ENCODE peak calls at places on chromosomes 12 and 14, in seven cellular contexts. One of them, this sample, is unnamed.

GRCh38 chr12:11882301-11883019 is 188.3 kb upstream of the BCL2L14 start:
- DNase-seq in breast epithelium: no peak
- DNase-seq in mammary epithelial cell: peak
- DNase-seq in adrenal gland: no peak
- DNase-seq in suprapubic skin: no peak
- DNase-seq in Panc1: no peak
- DNase-seq in AG04450: no peak
- DNase-seq in this sample: no peak

GRCh38 chr14:101808020-101808641 is 46.6 kb downstream of the PPP2R5C start:
- DNase-seq in breast epithelium: no peak
- DNase-seq in mammary epithelial cell: no peak
- DNase-seq in adrenal gland: no peak
- DNase-seq in suprapubic skin: no peak
- DNase-seq in Panc1: no peak
- DNase-seq in AG04450: no peak
- DNase-seq in this sample: no peak

GRCh38 chr12:108768591-108769500 is 37.5 kb upstream of the CORO1C start:
- DNase-seq in breast epithelium: no peak
- DNase-seq in mammary epithelial cell: no peak
- DNase-seq in adrenal gland: peak
- DNase-seq in suprapubic skin: no peak
- DNase-seq in Panc1: no peak
- DNase-seq in AG04450: no peak
- DNase-seq in this sample: no peak

GRCh38 chr12:75390899-75391538 is at the start of gene GLIPR1L2:
- DNase-seq in breast epithelium: peak
- DNase-seq in mammary epithelial cell: peak
- DNase-seq in adrenal gland: peak
- DNase-seq in suprapubic skin: peak
- DNase-seq in Panc1: peak
- DNase-seq in AG04450: peak
- DNase-seq in this sample: peak

GRCh38 chr14:105529506-105530445 is 3.4 kb downstream of the TMEM121 start:
- DNase-seq in breast epithelium: no peak
- DNase-seq in mammary epithelial cell: no peak
- DNase-seq in adrenal gland: peak
- DNase-seq in suprapubic skin: peak
- DNase-seq in Panc1: no peak
- DNase-seq in AG04450: no peak
- DNase-seq in this sample: peak

GRCh38 chr14:101181717-101182313 is 278.3 kb upstream of the RTL1 start:
- DNase-seq in breast epithelium: peak
- DNase-seq in mammary epithelial cell: no peak
- DNase-seq in adrenal gland: no peak
- DNase-seq in suprapubic skin: no peak
- DNase-seq in Panc1: no peak
- DNase-seq in AG04450: no peak
- DNase-seq in this sample: no peak

GRCh38 chr12:115752913-115753726 is 524.4 kb downstream of the MED13L start:
- DNase-seq in breast epithelium: peak
- DNase-seq in mammary epithelial cell: peak
- DNase-seq in adrenal gland: peak
- DNase-seq in suprapubic skin: no peak
- DNase-seq in Panc1: peak
- DNase-seq in AG04450: peak
- DNase-seq in this sample: no peak

GRCh38 chr12:111396726-111397445 is 8.8 kb upstream of the SH2B3 start:
- DNase-seq in breast epithelium: peak
- DNase-seq in mammary epithelial cell: peak
- DNase-seq in adrenal gland: peak
- DNase-seq in suprapubic skin: peak
- DNase-seq in Panc1: peak
- DNase-seq in AG04450: peak
- DNase-seq in this sample: peak

GRCh38 chr14:50045039-50045711 is 71.2 kb downstream of the VCPKMT start:
- DNase-seq in breast epithelium: peak
- DNase-seq in mammary epithelial cell: peak
- DNase-seq in adrenal gland: peak
- DNase-seq in suprapubic skin: peak
- DNase-seq in Panc1: no peak
- DNase-seq in AG04450: peak
- DNase-seq in this sample: peak

GRCh38 chr12:116360579-116361403 is 83.3 kb upstream of the MED13L start:
- DNase-seq in breast epithelium: no peak
- DNase-seq in mammary epithelial cell: no peak
- DNase-seq in adrenal gland: no peak
- DNase-seq in suprapubic skin: no peak
- DNase-seq in Panc1: no peak
- DNase-seq in AG04450: no peak
- DNase-seq in this sample: no peak

GRCh38 chr12:58302487-58303011 is 361.2 kb downstream of the ATP23 start:
- DNase-seq in breast epithelium: no peak
- DNase-seq in mammary epithelial cell: peak
- DNase-seq in adrenal gland: peak
- DNase-seq in suprapubic skin: no peak
- DNase-seq in Panc1: no peak
- DNase-seq in AG04450: no peak
- DNase-seq in this sample: no peak

GRCh38 chr12:49776413-49776812 is 35.1 kb downstream of the TMBIM6 start:
- DNase-seq in breast epithelium: peak
- DNase-seq in mammary epithelial cell: peak
- DNase-seq in adrenal gland: peak
- DNase-seq in suprapubic skin: peak
- DNase-seq in Panc1: peak
- DNase-seq in AG04450: peak
- DNase-seq in this sample: peak

GRCh38 chr12:111406474-111407370 is 999 bp downstream of the SH2B3 start:
- DNase-seq in breast epithelium: no peak
- DNase-seq in mammary epithelial cell: no peak
- DNase-seq in adrenal gland: peak
- DNase-seq in suprapubic skin: no peak
- DNase-seq in Panc1: no peak
- DNase-seq in AG04450: no peak
- DNase-seq in this sample: no peak

GRCh38 chr12:89395712-89396111 is 43.4 kb upstream of the DUSP6 start:
- DNase-seq in breast epithelium: no peak
- DNase-seq in mammary epithelial cell: no peak
- DNase-seq in adrenal gland: no peak
- DNase-seq in suprapubic skin: no peak
- DNase-seq in Panc1: no peak
- DNase-seq in AG04450: no peak
- DNase-seq in this sample: no peak

GRCh38 chr12:108914031-108914630 is 34.2 kb downstream of the DAO start:
- DNase-seq in breast epithelium: peak
- DNase-seq in mammary epithelial cell: peak
- DNase-seq in adrenal gland: peak
- DNase-seq in suprapubic skin: no peak
- DNase-seq in Panc1: no peak
- DNase-seq in AG04450: no peak
- DNase-seq in this sample: no peak

GRCh38 chr12:32305163-32305562 is 94.2 kb upstream of the FGD4 start:
- DNase-seq in breast epithelium: no peak
- DNase-seq in mammary epithelial cell: no peak
- DNase-seq in adrenal gland: no peak
- DNase-seq in suprapubic skin: no peak
- DNase-seq in Panc1: no peak
- DNase-seq in AG04450: no peak
- DNase-seq in this sample: no peak

GRCh38 chr12:15754233-15754632 is 35.0 kb downstream of the EPS8 start:
- DNase-seq in breast epithelium: no peak
- DNase-seq in mammary epithelial cell: no peak
- DNase-seq in adrenal gland: no peak
- DNase-seq in suprapubic skin: no peak
- DNase-seq in Panc1: no peak
- DNase-seq in AG04450: no peak
- DNase-seq in this sample: no peak

GRCh38 chr14:33165926-33166289 is 227.2 kb downstream of the NPAS3 start:
- DNase-seq in breast epithelium: no peak
- DNase-seq in mammary epithelial cell: no peak
- DNase-seq in adrenal gland: no peak
- DNase-seq in suprapubic skin: no peak
- DNase-seq in Panc1: no peak
- DNase-seq in AG04450: no peak
- DNase-seq in this sample: no peak

GRCh38 chr12:754238-754816 is 1.9 kb downstream of the WNK1 start:
- DNase-seq in breast epithelium: peak
- DNase-seq in mammary epithelial cell: peak
- DNase-seq in adrenal gland: no peak
- DNase-seq in suprapubic skin: no peak
- DNase-seq in Panc1: no peak
- DNase-seq in AG04450: no peak
- DNase-seq in this sample: no peak

GRCh38 chr12:106058256-106059182 is 80.2 kb downstream of the NUAK1 start:
- DNase-seq in breast epithelium: no peak
- DNase-seq in mammary epithelial cell: peak
- DNase-seq in adrenal gland: no peak
- DNase-seq in suprapubic skin: no peak
- DNase-seq in Panc1: no peak
- DNase-seq in AG04450: no peak
- DNase-seq in this sample: no peak

GRCh38 chr12:109836916-109837315 is 3.7 kb upstream of the TRPV4 start:
- DNase-seq in breast epithelium: no peak
- DNase-seq in mammary epithelial cell: peak
- DNase-seq in adrenal gland: peak
- DNase-seq in suprapubic skin: no peak
- DNase-seq in Panc1: no peak
- DNase-seq in AG04450: no peak
- DNase-seq in this sample: no peak

GRCh38 chr12:51813931-51814310 is 34.6 kb downstream of the FIGNL2 start:
- DNase-seq in breast epithelium: no peak
- DNase-seq in mammary epithelial cell: no peak
- DNase-seq in adrenal gland: no peak
- DNase-seq in suprapubic skin: no peak
- DNase-seq in Panc1: no peak
- DNase-seq in AG04450: no peak
- DNase-seq in this sample: no peak

GRCh38 chr12:56115329-56115728 is 1.1 kb upstream of the RPL41 start:
- DNase-seq in breast epithelium: peak
- DNase-seq in mammary epithelial cell: peak
- DNase-seq in adrenal gland: peak
- DNase-seq in suprapubic skin: no peak
- DNase-seq in Panc1: no peak
- DNase-seq in AG04450: no peak
- DNase-seq in this sample: no peak

GRCh38 chr12:92078167-92079053 is 67.2 kb downstream of the BTG1 start:
- DNase-seq in breast epithelium: no peak
- DNase-seq in mammary epithelial cell: peak
- DNase-seq in adrenal gland: no peak
- DNase-seq in suprapubic skin: peak
- DNase-seq in Panc1: no peak
- DNase-seq in AG04450: peak
- DNase-seq in this sample: no peak

GRCh38 chr12:84508943-84509342 is 403.7 kb downstream of the SLC6A15 start:
- DNase-seq in breast epithelium: no peak
- DNase-seq in mammary epithelial cell: peak
- DNase-seq in adrenal gland: no peak
- DNase-seq in suprapubic skin: no peak
- DNase-seq in Panc1: no peak
- DNase-seq in AG04450: no peak
- DNase-seq in this sample: no peak

GRCh38 chr12:84507914-84508313 is 404.7 kb downstream of the SLC6A15 start:
- DNase-seq in breast epithelium: no peak
- DNase-seq in mammary epithelial cell: no peak
- DNase-seq in adrenal gland: no peak
- DNase-seq in suprapubic skin: peak
- DNase-seq in Panc1: no peak
- DNase-seq in AG04450: no peak
- DNase-seq in this sample: no peak

GRCh38 chr12:84506317-84506716 is 406.3 kb downstream of the SLC6A15 start:
- DNase-seq in breast epithelium: no peak
- DNase-seq in mammary epithelial cell: no peak
- DNase-seq in adrenal gland: no peak
- DNase-seq in suprapubic skin: no peak
- DNase-seq in Panc1: no peak
- DNase-seq in AG04450: no peak
- DNase-seq in this sample: no peak

GRCh38 chr12:84512751-84513150 is 399.8 kb downstream of the SLC6A15 start:
- DNase-seq in breast epithelium: no peak
- DNase-seq in mammary epithelial cell: no peak
- DNase-seq in adrenal gland: no peak
- DNase-seq in suprapubic skin: no peak
- DNase-seq in Panc1: no peak
- DNase-seq in AG04450: no peak
- DNase-seq in this sample: no peak

DNA sequence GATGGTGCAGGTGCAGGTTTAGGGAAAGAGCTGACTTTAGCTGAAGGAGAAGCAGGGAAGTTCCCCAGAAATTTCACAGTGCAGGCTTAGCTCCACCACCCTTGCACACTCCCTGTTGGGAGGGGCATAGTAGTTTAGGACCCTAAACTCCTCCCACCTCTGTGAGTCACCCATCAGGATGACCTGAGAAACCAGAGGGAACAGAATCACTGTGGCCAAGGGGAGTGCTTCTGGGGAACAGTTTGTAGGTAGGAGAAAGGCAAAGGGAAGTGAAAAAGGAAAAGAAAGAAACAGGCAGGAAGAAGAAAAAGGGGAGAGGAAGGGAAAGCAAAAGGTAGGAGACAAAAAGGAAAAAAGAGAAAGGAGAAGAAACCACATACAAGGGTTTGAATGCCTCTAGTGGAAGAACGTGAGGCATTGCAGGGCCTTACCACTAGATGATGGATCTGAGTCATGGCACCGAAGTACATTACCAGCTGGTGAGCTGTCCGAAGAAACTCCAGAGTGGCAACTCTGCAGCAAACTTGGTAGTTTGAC is 404.2 kb downstream of the SLC6A15 start:
- DNase-seq in breast epithelium: no peak
- DNase-seq in mammary epithelial cell: peak
- DNase-seq in adrenal gland: peak
- DNase-seq in suprapubic skin: peak
- DNase-seq in Panc1: no peak
- DNase-seq in AG04450: no peak
- DNase-seq in this sample: no peak
- TF ChIP-seq CTCF in breast epithelium: no peak
- TF ChIP-seq CTCF in mammary epithelial cell: peak
- TF ChIP-seq CTCF in adrenal gland: peak
- TF ChIP-seq CTCF in suprapubic skin: no peak
- TF ChIP-seq CTCF in Panc1: peak
- TF ChIP-seq CTCF in AG04450: peak
- TF ChIP-seq CTCF in this sample: no peak

GRCh38 chr12:132502149-132502881 is 12.4 kb downstream of the FBRSL1 start:
- DNase-seq in breast epithelium: no peak
- DNase-seq in mammary epithelial cell: no peak
- DNase-seq in adrenal gland: peak
- DNase-seq in suprapubic skin: no peak
- DNase-seq in Panc1: no peak
- DNase-seq in AG04450: no peak
- DNase-seq in this sample: no peak
- H3K27ac ChIP-seq in breast epithelium: no peak
- H3K27ac ChIP-seq in mammary epithelial cell: no peak
- H3K27ac ChIP-seq in adrenal gland: peak
- H3K27ac ChIP-seq in suprapubic skin: no peak
- H3K27ac ChIP-seq in Panc1: no peak
- H3K27ac ChIP-seq in AG04450: no peak
- H3K27ac ChIP-seq in this sample: no peak

GRCh38 chr14:58270628-58271027 is 26.0 kb downstream of the PSMA3 start:
- DNase-seq in breast epithelium: no peak
- DNase-seq in mammary epithelial cell: no peak
- DNase-seq in adrenal gland: no peak
- DNase-seq in suprapubic skin: no peak
- DNase-seq in Panc1: no peak
- DNase-seq in AG04450: no peak
- DNase-seq in this sample: no peak
- TF ChIP-seq CTCF in breast epithelium: no peak
- TF ChIP-seq CTCF in mammary epithelial cell: no peak
- TF ChIP-seq CTCF in adrenal gland: no peak
- TF ChIP-seq CTCF in suprapubic skin: no peak
- TF ChIP-seq CTCF in Panc1: no peak
- TF ChIP-seq CTCF in AG04450: no peak
- TF ChIP-seq CTCF in this sample: no peak

GRCh38 chr14:72636094-72636493 is 257.8 kb downstream of the DPF3 start:
- DNase-seq in breast epithelium: no peak
- DNase-seq in mammary epithelial cell: no peak
- DNase-seq in adrenal gland: no peak
- DNase-seq in suprapubic skin: no peak
- DNase-seq in Panc1: no peak
- DNase-seq in AG04450: no peak
- DNase-seq in this sample: no peak
- H3K27ac ChIP-seq in breast epithelium: no peak
- H3K27ac ChIP-seq in mammary epithelial cell: no peak
- H3K27ac ChIP-seq in adrenal gland: no peak
- H3K27ac ChIP-seq in suprapubic skin: no peak
- H3K27ac ChIP-seq in Panc1: no peak
- H3K27ac ChIP-seq in AG04450: peak
- H3K27ac ChIP-seq in this sample: no peak